ENCODE peak calls at places on chromosomes 3 and 15, in seven cellular contexts. Y is non-pigmented ciliary epithelial cell, D is C1 segment of cervical spinal cord, K is T-cell, Q is T follicular helper cell, O is T-helper 1 cell, S is stromal cell of bone marrow. R is an unnamed sample.

GRCh38 chr15:99476413-99477222 is 89.2 kb upstream of the MEF2A start:
- DNase-seq in S (peak), K (peak), Q (no peak), D (no peak), Y (peak), O (no peak), R (peak)

GRCh38 chr3:154062513-154062912 is 58.7 kb upstream of the ARHGEF26 start:
- DNase-seq in K (no peak), O (no peak), Q (no peak), S (no peak), Y (no peak), D (no peak), R (no peak)

GRCh38 chr3:127373701-127374625 is 86.1 kb upstream of the PRR20G start:
- DNase-seq in K (no peak), S (no peak), Y (no peak), Q (no peak), O (no peak), D (no peak), R (no peak)

GRCh38 chr3:197746801-197747237 is 2.9 kb upstream of the FYTTD1 start:
- DNase-seq in Y (no peak), S (no peak), K (no peak), O (no peak), Q (no peak), D (no peak), R (no peak)

GRCh38 chr15:98609144-98609852 is 39.0 kb upstream of the IGF1R start:
- DNase-seq in D (no peak), O (no peak), Q (no peak), S (no peak), K (no peak), Y (peak), R (peak)

GRCh38 chr3:95168526-95168925 is 1105.7 kb downstream of the NSUN3 start:
- DNase-seq in K (no peak), Q (no peak), S (no peak), O (no peak), D (no peak), Y (no peak), R (no peak)

GRCh38 chr3:111747490-111747889 is 111.6 kb upstream of the PHLDB2 start:
- DNase-seq in Q (no peak), O (no peak), S (peak), Y (no peak), D (no peak), K (no peak), R (no peak)

GRCh38 chr3:161217496-161217895 is 3.6 kb upstream of the NMD3 start:
- DNase-seq in S (peak), O (no peak), D (no peak), Y (no peak), Q (no peak), K (no peak), R (no peak)

GRCh38 chr15:94535298-94536048 is 304.1 kb downstream of the MCTP2 start:
- DNase-seq in Y (no peak), Q (no peak), S (no peak), D (no peak), O (no peak), K (no peak), R (no peak)

GRCh38 chr3:99131876-99132275 is 230.4 kb upstream of the DCBLD2 start:
- DNase-seq in K (no peak), O (no peak), Q (no peak), Y (no peak), S (no peak), D (no peak), R (no peak)

GRCh38 chr3:41075958-41076357 is 123.3 kb upstream of the CTNNB1 start:
- DNase-seq in O (no peak), Y (no peak), Q (no peak), K (no peak), S (peak), D (no peak), R (no peak)

GRCh38 chr15:26555898-26556297 is 217.0 kb downstream of the GABRB3 start:
- DNase-seq in D (no peak), K (no peak), Q (no peak), S (no peak), Y (no peak), O (no peak), R (no peak)

GRCh38 chr15:43974852-43975251 is 148.1 kb downstream of the WDR76 start:
- DNase-seq in Y (no peak), O (no peak), K (no peak), S (no peak), D (no peak), Q (no peak), R (no peak)

GRCh38 chr15:89167267-89168176 is 53.9 kb downstream of the RLBP1 start:
- DNase-seq in K (no peak), S (peak), D (no peak), Q (no peak), O (no peak), Y (peak), R (no peak)

GRCh38 chr3:49563040-49563578 is 8.8 kb downstream of the BSN start:
- DNase-seq in Q (no peak), O (no peak), K (no peak), D (no peak), Y (no peak), S (no peak), R (no peak)

GRCh38 chr3:195147649-195148121 is 123.3 kb downstream of the XXYLT1 start:
- DNase-seq in O (no peak), Y (no peak), S (no peak), D (no peak), K (peak), Q (peak), R (no peak)

GRCh38 chr15:47427463-47427862 is 289.8 kb upstream of the SEMA6D start:
- DNase-seq in Q (no peak), S (no peak), D (no peak), Y (no peak), K (no peak), O (no peak), R (no peak)

GRCh38 chr3:81289676-81290075 is 471.8 kb downstream of the GBE1 start:
- DNase-seq in D (no peak), Q (no peak), Y (peak), S (no peak), O (no peak), K (no peak), R (no peak)

GRCh38 chr15:85672338-85673097 is 122.2 kb downstream of the KLHL25 start:
- DNase-seq in Y (no peak), O (no peak), D (no peak), S (peak), K (no peak), Q (no peak), R (no peak)

GRCh38 chr3:77159182-77159581 is 119.3 kb downstream of the ROBO2 start:
- DNase-seq in O (no peak), Y (no peak), D (no peak), S (no peak), Q (no peak), K (no peak), R (no peak)

GRCh38 chr3:133130168-133130567 is 92.0 kb downstream of the TMEM108 start:
- DNase-seq in S (peak), K (no peak), Q (no peak), D (no peak), O (no peak), Y (no peak), R (no peak)

GRCh38 chr3:189365609-189366564 is 194.1 kb downstream of the TPRG1 start:
- DNase-seq in Y (no peak), Q (no peak), O (no peak), K (no peak), D (no peak), S (peak), R (no peak)

GRCh38 chr3:183534249-183534648 is 21.3 kb downstream of the KLHL6 start:
- DNase-seq in S (no peak), D (no peak), Q (no peak), K (no peak), Y (no peak), O (no peak), R (no peak)

GRCh38 chr3:109023656-109024254 is 70.1 kb upstream of the GUCA1C start:
- DNase-seq in K (peak), D (no peak), Q (peak), S (peak), O (peak), Y (peak), R (no peak)

GRCh38 chr3:175980731-175981130 is 1121.6 kb downstream of the NAALADL2 start:
- DNase-seq in D (no peak), Q (no peak), S (no peak), K (no peak), O (no peak), Y (no peak), R (no peak)

GRCh38 chr3:153026026-153026425 is 136.0 kb upstream of the RAP2B start:
- DNase-seq in D (no peak), K (no peak), O (no peak), S (peak), Q (no peak), Y (no peak), R (no peak)

GRCh38 chr15:42971830-42972229 is 51.3 kb upstream of the TTBK2 start:
- DNase-seq in Q (no peak), K (no peak), S (no peak), D (no peak), Y (no peak), O (no peak), R (no peak)

R was measured in breast epithelium.